ENCODE peak calls at places on chromosomes 7 and 10, in seven cellular contexts. F, T, P, Q, H, I and Y are unnamed samples.

GRCh38 chr7:90891529-90891928 is 295.4 kb downstream of the CDK14 start:
- DNase-seq in F (no peak), T (no peak), P (no peak), Q (no peak), H (no peak), I (no peak), Y (no peak)

GRCh38 chr7:27197137-27198042 is 2.5 kb downstream of the HOXA13 start:
- DNase-seq in F (no peak), T (no peak), P (no peak), Q (no peak), H (no peak), I (peak; percentile 56), Y (no peak)

GRCh38 chr10:35447693-35448407 is 111.5 kb downstream of the CCNY start:
- DNase-seq in F (no peak), T (peak; percentile 39), P (no peak), Q (peak; percentile 79), H (no peak), I (peak; percentile 81), Y (no peak)

GRCh38 chr10:78292987-78293865 is 259.6 kb downstream of the RPS24 start:
- DNase-seq in F (no peak), T (no peak), P (no peak), Q (no peak), H (peak; percentile 88), I (no peak), Y (no peak)

GRCh38 chr10:99450624-99451498 is 20.4 kb upstream of the GOT1 start:
- DNase-seq in F (no peak), T (no peak), P (no peak), Q (no peak), H (no peak), I (no peak), Y (no peak)

GRCh38 chr7:122886357-122887081 is at the start of gene CADPS2:
- DNase-seq in F (peak; percentile 88), T (peak; percentile 87), P (peak; percentile 85), Q (peak; percentile 77), H (peak; percentile 85), I (peak; percentile 92), Y (no peak)

GRCh38 chr10:114259825-114260224 is 20.8 kb downstream of the VWA2 start:
- DNase-seq in F (peak; percentile 78), T (no peak), P (peak; percentile 67), Q (no peak), H (no peak), I (no peak), Y (peak; percentile 58)

GRCh38 chr7:6453737-6454136 is 6.0 kb upstream of the DAGLB start:
- DNase-seq in F (no peak), T (no peak), P (no peak), Q (peak; percentile 90), H (no peak), I (no peak), Y (peak; percentile 71)

GRCh38 chr10:96720422-96721206 is at the start of gene PIK3AP1:
- DNase-seq in F (peak; percentile 70), T (peak; percentile 34), P (peak; percentile 50), Q (no peak), H (peak; percentile 62), I (no peak), Y (no peak)

GRCh38 chr7:104327963-104328307 is 468 bp upstream of the LHFPL3 start:
- DNase-seq in F (no peak), T (peak; percentile 13), P (no peak), Q (no peak), H (peak; percentile 7), I (no peak), Y (no peak)

GRCh38 chr7:36794689-36795088 is 70.4 kb upstream of the AOAH start:
- DNase-seq in F (no peak), T (peak; percentile 48), P (no peak), Q (no peak), H (no peak), I (no peak), Y (no peak)

GRCh38 chr7:82562716-82563404 is 119.3 kb upstream of the CACNA2D1 start:
- DNase-seq in F (no peak), T (no peak), P (no peak), Q (peak; percentile 46), H (no peak), I (no peak), Y (peak; percentile 49)

GRCh38 chr7:93011351-93012294 is 106.2 kb downstream of the SAMD9 start:
- DNase-seq in F (no peak), T (no peak), P (no peak), Q (no peak), H (no peak), I (peak; percentile 94), Y (peak; percentile 90)

GRCh38 chr7:118855290-118855689 is 630.8 kb downstream of the ANKRD7 start:
- DNase-seq in F (no peak), T (no peak), P (no peak), Q (no peak), H (no peak), I (no peak), Y (no peak)

GRCh38 chr7:143256932-143257331 is 6.3 kb upstream of the GSTK1 start:
- DNase-seq in F (no peak), T (no peak), P (no peak), Q (no peak), H (no peak), I (no peak), Y (no peak)

GRCh38 chr10:16259726-16260125 is 177.1 kb upstream of the PTER start:
- DNase-seq in F (no peak), T (no peak), P (no peak), Q (no peak), H (no peak), I (no peak), Y (no peak)

GRCh38 chr10:102461187-102462054 is 10.1 kb upstream of the C10orf95 start:
- DNase-seq in F (peak; percentile 97), T (peak; percentile 94), P (peak; percentile 92), Q (peak; percentile 66), H (peak; percentile 96), I (peak; percentile 78), Y (no peak)

GRCh38 chr10:102460836-102461186 is 9.5 kb upstream of the C10orf95 start:
- DNase-seq in F (no peak), T (no peak), P (no peak), Q (no peak), H (no peak), I (no peak), Y (no peak)

GRCh38 chr10:102463983-102464382 is 12.6 kb upstream of the C10orf95 start:
- DNase-seq in F (no peak), T (no peak), P (no peak), Q (no peak), H (no peak), I (no peak), Y (no peak)

GRCh38 chr10:102465466-102465865 is 14.1 kb upstream of the C10orf95 start:
- DNase-seq in F (peak; percentile 20), T (no peak), P (no peak), Q (no peak), H (no peak), I (no peak), Y (no peak)

GRCh38 chr10:102462512-102463054 is 11.2 kb upstream of the C10orf95 start:
- DNase-seq in F (no peak), T (no peak), P (no peak), Q (no peak), H (no peak), I (no peak), Y (no peak)
- H3K4me3 ChIP-seq in F (no peak overlapping the region), T (no peak overlapping the region), P (peak overlapping the region; percentile 43), Q (no peak overlapping the region), H (no peak overlapping the region), I (no peak overlapping the region), Y (no peak overlapping the region)

DNA sequence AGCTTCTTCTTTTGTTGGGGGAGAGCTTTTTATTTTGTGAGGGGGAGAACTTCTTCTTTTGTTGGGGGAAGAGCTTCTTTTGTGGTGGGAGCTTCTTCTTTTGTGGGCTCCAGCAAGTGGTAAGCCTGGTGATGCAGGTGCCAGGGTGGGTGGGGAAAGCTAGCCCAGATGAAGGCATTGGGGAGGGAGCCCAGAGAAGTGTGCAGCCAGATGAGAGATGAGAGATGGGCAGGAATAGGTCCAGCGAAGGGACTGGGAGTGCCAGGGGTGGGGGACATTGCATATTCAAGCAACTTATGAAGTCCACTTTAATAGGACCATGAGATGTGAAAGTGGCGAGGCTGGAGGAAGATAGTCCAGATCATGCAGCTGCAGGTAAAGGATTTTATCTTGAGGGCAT is 9.8 kb downstream of the ADRA2A start:
- DNase-seq in F (no peak), T (no peak), P (no peak), Q (no peak), H (no peak), I (no peak), Y (no peak)
- H3K27me3 ChIP-seq in F (no peaks in the 10 kb centered on the region), T (no peaks in the 10 kb centered on the region), P (peaks cover 44% of the 10 kb centered on the region), Q (no peaks in the 10 kb centered on the region), H (no peaks in the 10 kb centered on the region), I (no peaks in the 10 kb centered on the region), Y (peaks cover 2% of the 10 kb centered on the region)

DNA sequence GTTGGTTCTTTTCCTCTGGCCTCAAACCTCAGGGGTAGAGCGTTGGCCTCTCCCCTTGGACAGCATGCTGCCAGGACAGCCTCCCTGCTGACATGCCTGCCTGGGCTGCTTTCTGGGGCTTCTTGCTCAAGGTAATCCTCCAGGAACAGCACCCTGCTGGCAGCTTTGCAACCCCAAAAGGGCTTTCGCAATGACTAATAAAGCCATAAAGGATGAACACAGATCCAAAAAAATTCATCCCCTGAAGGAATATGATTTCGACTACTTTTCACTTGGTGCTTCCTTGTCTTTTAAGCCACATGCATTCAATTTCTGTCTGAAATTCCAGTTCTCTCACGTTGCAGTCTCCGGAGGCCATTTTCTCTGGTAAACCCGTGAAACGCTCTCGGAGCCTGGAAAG is 15.1 kb upstream of the SH3PXD2A start:
- DNase-seq in F (peak; percentile 58), T (no peak), P (no peak), Q (peak; percentile 89), H (no peak), I (no peak), Y (peak; percentile 81)
- TF ChIP-seq CTCF in F (no peak), T (no peak), P (no peak), Q (no peak), H (no peak), I (no peak), Y (peak; percentile 36)

DNA sequence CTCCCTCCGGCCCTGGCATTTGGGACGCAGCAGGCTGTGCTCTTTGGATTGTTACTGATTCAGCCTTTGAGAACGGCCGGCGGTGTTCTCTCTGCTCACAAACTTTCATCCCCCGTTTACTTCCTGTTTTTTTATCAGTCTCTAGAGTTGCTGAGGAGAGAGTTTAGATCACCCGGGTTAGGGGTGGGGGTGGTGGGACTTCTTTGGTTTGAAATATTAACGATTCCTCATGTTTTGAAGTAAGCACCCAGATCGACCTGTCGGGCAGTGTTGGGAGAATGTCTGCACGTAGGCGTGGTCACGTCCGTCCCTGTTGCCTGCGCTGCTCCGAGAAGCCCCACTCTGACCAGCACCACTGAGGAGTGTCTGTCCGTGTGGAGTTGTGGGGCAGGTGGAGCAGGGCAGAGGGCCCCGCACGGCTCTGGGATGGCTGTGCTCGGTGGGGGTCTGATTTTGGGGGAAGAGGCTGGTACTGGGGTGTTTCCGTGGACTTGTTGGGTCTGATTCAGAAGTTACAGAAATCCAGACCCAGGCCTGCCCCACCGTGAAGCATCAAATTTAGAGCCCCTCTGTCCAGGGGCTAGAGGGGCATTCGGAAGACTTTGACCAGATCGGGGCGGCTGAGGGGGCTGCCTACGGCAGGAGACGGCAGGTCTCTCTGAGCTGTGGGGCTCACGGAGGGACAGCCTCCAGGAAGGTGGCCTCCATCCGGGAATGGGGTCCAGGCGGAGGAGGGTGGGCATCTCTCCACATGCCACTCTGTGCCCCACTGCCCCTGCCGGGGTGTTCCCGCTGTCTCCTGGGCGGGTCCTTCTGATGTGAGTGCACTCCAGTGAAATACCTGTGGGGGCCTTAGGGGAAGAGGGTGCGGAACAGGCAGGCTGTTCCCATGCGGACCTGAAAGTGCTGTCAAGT is 7.4 kb downstream of the INPP5A start:
- DNase-seq in F (peak; percentile 45), T (no peak), P (peak; percentile 13), Q (no peak), H (no peak), I (no peak), Y (no peak)
- H3K4me3 ChIP-seq in F (no peak overlapping the region), T (no peak overlapping the region), P (peak overlapping the region; percentile 20), Q (no peak overlapping the region), H (no peak overlapping the region), I (no peak overlapping the region), Y (no peak overlapping the region)